ENCODE peak calls at places on chromosomes 16 and 17, in eight cellular contexts. C is kidney, V is stomach, I is fibroblast of lung, X is neural progenitor cell, G is upper lobe of right lung, O is ovary, F is colonic mucosa. N is an unnamed sample.

GRCh38 chr16:8720080-8720966 is 45.9 kb downstream of the ABAT start:
- DNase-seq in C (no peak), V (no peak), I (peak; percentile 9), X (peak; percentile 65), G (no peak), O (no peak), F (no peak), N (no peak)

GRCh38 chr16:66534376-66534799 is 15.5 kb downstream of the TK2 start:
- DNase-seq in C (no peak), V (no peak), I (peak; percentile 35), X (no peak), G (no peak), O (no peak), F (peak; percentile 11), N (no peak)

GRCh38 chr16:84091460-84091859 is 25.3 kb downstream of the MBTPS1 start:
- DNase-seq in C (no peak), V (no peak), I (no peak), X (no peak), G (no peak), O (no peak), F (no peak), N (no peak)

GRCh38 chr16:269061-269796 is 6.5 kb downstream of the RGS11 start:
- DNase-seq in C (peak; percentile 68), V (no peak), I (no peak), X (no peak), G (no peak), O (no peak), F (no peak), N (no peak)

GRCh38 chr17:74080936-74081335 is 122.5 kb upstream of the RPL38 start:
- DNase-seq in C (no peak), V (no peak), I (no peak), X (no peak), G (no peak), O (no peak), F (no peak), N (no peak)

GRCh38 chr17:49984283-49984682 is 10.7 kb downstream of the DLX3 start:
- DNase-seq in C (peak; percentile 32), V (no peak), I (no peak), X (peak; percentile 9), G (no peak), O (no peak), F (no peak), N (no peak)

GRCh38 chr17:66987059-66987616 is 22.6 kb downstream of the CACNG4 start:
- DNase-seq in C (no peak), V (no peak), I (no peak), X (no peak), G (no peak), O (no peak), F (no peak), N (no peak)

GRCh38 chr16:87037012-87037411 is 280.2 kb downstream of the C16orf95 start:
- DNase-seq in C (peak; percentile 25), V (no peak), I (no peak), X (no peak), G (peak; percentile 3), O (no peak), F (no peak), N (no peak)

GRCh38 chr16:48054881-48055601 is 100.8 kb downstream of the ABCC12 start:
- DNase-seq in C (no peak), V (peak; percentile 47), I (peak; percentile 64), X (peak; percentile 75), G (no peak), O (peak; percentile 20), F (peak; percentile 28), N (no peak)

GRCh38 chr17:4721203-4722135 is 9.8 kb upstream of the MED11 start:
- DNase-seq in C (no peak), V (peak; percentile 92), I (peak; percentile 60), X (no peak), G (peak; percentile 83), O (peak; percentile 55), F (peak; percentile 84), N (no peak)

GRCh38 chr17:79549111-79549915 is 61.5 kb downstream of the RBFOX3 start:
- DNase-seq in C (peak; percentile 39), V (no peak), I (no peak), X (peak; percentile 38), G (peak; percentile 40), O (no peak), F (no peak), N (no peak)

GRCh38 chr17:10743316-10744009 is 13.6 kb upstream of the TMEM220 start:
- DNase-seq in C (no peak), V (no peak), I (peak; percentile 47), X (no peak), G (no peak), O (no peak), F (no peak), N (no peak)

GRCh38 chr17:53470626-53471025 is 352.1 kb upstream of the KIF2B start:
- DNase-seq in C (no peak), V (no peak), I (peak; percentile 33), X (no peak), G (no peak), O (no peak), F (no peak), N (no peak)

GRCh38 chr17:15941781-15942180 is 3.1 kb upstream of the ADORA2B start:
- DNase-seq in C (peak; percentile 37), V (no peak), I (peak; percentile 63), X (no peak), G (no peak), O (no peak), F (no peak), N (no peak)

DNA sequence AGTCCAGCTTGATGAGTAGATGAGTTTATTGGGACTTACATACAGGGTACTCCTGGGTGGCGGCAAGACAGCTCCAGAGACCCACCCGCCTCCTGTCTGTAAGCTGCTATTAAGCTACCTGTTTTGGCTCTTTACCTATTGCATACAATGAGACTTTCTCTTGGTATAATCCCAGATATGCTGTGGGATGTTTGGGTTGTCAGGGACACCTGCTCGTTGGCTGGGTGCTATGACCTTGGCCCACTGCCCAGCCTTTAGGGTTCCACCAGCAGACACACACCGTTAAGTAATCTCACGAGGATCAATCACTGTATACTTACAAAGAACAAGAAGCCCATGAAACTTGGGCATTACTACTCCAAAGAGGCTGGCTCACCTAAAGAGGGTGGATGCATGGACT is 116.4 kb downstream of the NPIPB5 start:
- DNase-seq in C (no peak), V (no peak), I (no peak), X (no peak), G (no peak), O (no peak), F (no peak), N (no peak)
- TF ChIP-seq CTCF in C (no peak), V (no peak), I (no peak), X (no peak), G (no peak), O (no peak), F (no peak), N (no peak)

GRCh38 chr17:6862822-6863221 is 31.3 kb upstream of the TEKT1 start:
- DNase-seq in C (no peak), V (no peak), I (no peak), X (no peak), G (no peak), O (no peak), F (no peak), N (no peak)

GRCh38 chr17:6857336-6857735 is 25.8 kb upstream of the TEKT1 start:
- DNase-seq in C (no peak), V (no peak), I (no peak), X (no peak), G (no peak), O (no peak), F (no peak), N (no peak)

GRCh38 chr17:6857904-6858303 is 26.4 kb upstream of the TEKT1 start:
- DNase-seq in C (no peak), V (no peak), I (no peak), X (no peak), G (no peak), O (no peak), F (no peak), N (no peak)

DNA sequence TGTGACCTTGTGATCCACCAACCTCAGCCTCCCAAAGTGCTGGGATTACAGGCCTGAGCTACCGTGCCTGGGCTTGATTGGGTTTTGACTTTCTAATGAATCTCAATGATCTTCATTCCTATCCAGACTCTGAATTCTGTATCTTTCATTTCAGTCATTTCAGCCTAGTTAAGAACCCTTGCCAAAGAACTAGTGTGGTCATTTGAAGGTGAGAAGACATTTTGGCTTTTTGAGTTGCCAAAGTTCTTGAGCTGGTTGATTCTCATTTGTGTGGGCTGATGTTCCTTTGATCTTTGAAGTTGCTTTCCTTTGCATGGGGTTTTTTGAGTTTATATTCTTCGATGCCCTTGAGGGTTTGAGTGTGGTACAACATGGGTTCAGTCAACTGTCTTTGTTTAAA is 30.6 kb upstream of the TEKT1 start:
- DNase-seq in C (no peak), V (no peak), I (no peak), X (no peak), G (no peak), O (no peak), F (no peak), N (no peak)
- H3K36me3 ChIP-seq in C (no peaks in the 10 kb centered on the region), V (no peaks in the 10 kb centered on the region), I (no peaks in the 10 kb centered on the region), X (no peaks in the 10 kb centered on the region), G (no peaks in the 10 kb centered on the region), O (no peaks in the 10 kb centered on the region), F (no peaks in the 10 kb centered on the region), N (no peaks in the 10 kb centered on the region)

GRCh38 chr17:42519546-42520444 is 16.2 kb upstream of the NAGLU start:
- DNase-seq in C (peak; percentile 96), V (peak; percentile 77), I (peak; percentile 99), X (peak; percentile 62), G (peak; percentile 77), O (peak; percentile 97), F (peak; percentile 87), N (peak; percentile 93)
- TF ChIP-seq CTCF in C (peak; percentile 2), V (no peak), I (no peak), X (no peak), G (no peak), O (no peak), F (no peak), N (no peak)

DNA sequence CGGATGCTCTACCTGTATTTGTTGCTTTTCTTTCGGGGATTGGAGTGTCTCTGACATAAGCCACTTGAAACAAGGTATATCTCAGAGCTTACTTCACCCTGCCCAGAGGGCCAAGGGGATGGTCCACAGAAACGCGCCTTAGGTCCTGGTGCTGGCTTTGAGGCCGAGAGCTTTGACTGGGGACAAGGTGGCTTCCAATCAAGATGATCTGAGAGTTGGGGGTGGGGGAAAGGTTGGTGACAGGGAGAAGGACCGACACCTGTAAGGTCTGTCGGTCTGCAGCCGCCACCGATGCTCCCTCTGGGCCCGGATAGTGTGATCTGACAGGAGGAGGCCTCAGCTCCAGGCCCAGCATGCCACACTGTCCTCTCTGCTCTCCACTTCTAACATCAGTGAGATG is 21.8 kb upstream of the SPATA32 start:
- DNase-seq in C (peak; percentile 35), V (no peak), I (no peak), X (no peak), G (no peak), O (no peak), F (no peak), N (no peak)
- H3K36me3 ChIP-seq in C (peaks cover 27% of the 10 kb centered on the region), V (peaks cover 44% of the 10 kb centered on the region), I (peaks cover 28% of the 10 kb centered on the region), X (no peaks in the 10 kb centered on the region), G (peaks cover 58% of the 10 kb centered on the region), O (no peaks in the 10 kb centered on the region), F (peaks cover 16% of the 10 kb centered on the region), N (peaks cover 18% of the 10 kb centered on the region)

DNA sequence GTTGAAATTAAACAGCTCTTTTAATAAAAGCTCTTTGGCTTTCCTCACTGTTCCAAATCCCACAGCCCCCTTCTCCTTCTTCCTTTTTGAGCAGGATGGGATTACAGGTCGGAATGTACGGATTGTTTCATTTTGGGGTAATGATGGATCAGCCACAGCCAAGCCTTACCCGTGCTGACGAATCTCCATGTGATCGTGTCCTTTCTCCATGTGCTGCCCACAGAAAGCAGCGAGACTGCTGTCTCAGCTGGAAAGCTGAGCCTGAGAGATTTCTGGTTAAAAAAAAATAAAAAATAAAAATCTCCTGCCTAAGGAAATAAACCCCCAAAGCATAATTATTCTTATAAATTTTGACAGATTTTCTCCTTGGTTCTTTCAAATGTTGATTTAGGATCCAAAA is 276.6 kb downstream of the CPPED1 start:
- DNase-seq in C (no peak), V (no peak), I (no peak), X (no peak), G (no peak), O (no peak), F (no peak), N (no peak)
- TF ChIP-seq CTCF in C (no peak), V (no peak), I (no peak), X (no peak), G (no peak), O (no peak), F (no peak), N (no peak)